ENCODE peak calls at places on chromosomes 2 and 18, in five cellular contexts. One of them, this sample, is unnamed.
A peak's percentile ranks its signal among the peaks of the same experiment; 100 is the strongest.

GRCh38 chr2:237235383-237236095 is 149.8 kb downstream of the COPS8 start:
- DNase-seq in neuronal stem cell: no peak
- DNase-seq in right atrium auricular region: no peak
- DNase-seq in heart left ventricle: peak; percentile 74
- DNase-seq in Caco-2: no peak
- DNase-seq in this sample: no peak

GRCh38 chr2:199160677-199161465 is 296.9 kb downstream of the SATB2 start:
- DNase-seq in Caco-2: no peak
- DNase-seq in heart left ventricle: no peak
- DNase-seq in neuronal stem cell: no peak
- DNase-seq in right atrium auricular region: no peak
- DNase-seq in this sample: peak; percentile 55

GRCh38 chr18:34947711-34948125 is 93.5 kb upstream of the MAPRE2 start:
- DNase-seq in neuronal stem cell: no peak
- DNase-seq in heart left ventricle: no peak
- DNase-seq in Caco-2: no peak
- DNase-seq in right atrium auricular region: no peak
- DNase-seq in this sample: peak; percentile 61

GRCh38 chr2:64212801-64213321 is 68.6 kb upstream of the PELI1 start:
- DNase-seq in neuronal stem cell: no peak
- DNase-seq in Caco-2: no peak
- DNase-seq in right atrium auricular region: no peak
- DNase-seq in heart left ventricle: no peak
- DNase-seq in this sample: peak; percentile 73

GRCh38 chr2:44580875-44581515 is 219.2 kb downstream of the CAMKMT start:
- DNase-seq in neuronal stem cell: no peak
- DNase-seq in heart left ventricle: no peak
- DNase-seq in right atrium auricular region: no peak
- DNase-seq in Caco-2: no peak
- DNase-seq in this sample: no peak

GRCh38 chr18:77749189-77749588 is 499.5 kb downstream of the GALR1 start:
- DNase-seq in neuronal stem cell: no peak
- DNase-seq in Caco-2: no peak
- DNase-seq in heart left ventricle: no peak
- DNase-seq in right atrium auricular region: no peak
- DNase-seq in this sample: no peak

GRCh38 chr18:37567994-37568359 is 2.4 kb upstream of the CELF4 start:
- DNase-seq in neuronal stem cell: no peak
- DNase-seq in heart left ventricle: no peak
- DNase-seq in right atrium auricular region: no peak
- DNase-seq in Caco-2: no peak
- DNase-seq in this sample: no peak

GRCh38 chr2:48129256-48129950 is 223.1 kb upstream of the FBXO11 start:
- DNase-seq in heart left ventricle: no peak
- DNase-seq in right atrium auricular region: no peak
- DNase-seq in neuronal stem cell: no peak
- DNase-seq in Caco-2: no peak
- DNase-seq in this sample: no peak

GRCh38 chr2:48482774-48483173 is 47.2 kb upstream of the STON1 start:
- DNase-seq in heart left ventricle: no peak
- DNase-seq in Caco-2: no peak
- DNase-seq in neuronal stem cell: no peak
- DNase-seq in right atrium auricular region: no peak
- DNase-seq in this sample: peak; percentile 60

GRCh38 chr2:96838345-96839287 is 5.2 kb downstream of the ANKRD23 start:
- DNase-seq in neuronal stem cell: no peak
- DNase-seq in right atrium auricular region: no peak
- DNase-seq in heart left ventricle: no peak
- DNase-seq in Caco-2: no peak
- DNase-seq in this sample: no peak

GRCh38 chr2:160286541-160286940 is 86.5 kb upstream of the ITGB6 start:
- DNase-seq in neuronal stem cell: no peak
- DNase-seq in right atrium auricular region: no peak
- DNase-seq in heart left ventricle: no peak
- DNase-seq in Caco-2: no peak
- DNase-seq in this sample: no peak
- H3K36me3 ChIP-seq in neuronal stem cell: peaks cover 92% of the 10 kb centered on the region
- H3K36me3 ChIP-seq in right atrium auricular region: peaks cover 51% of the 10 kb centered on the region
- H3K36me3 ChIP-seq in heart left ventricle: peaks cover 86% of the 10 kb centered on the region
- H3K36me3 ChIP-seq in Caco-2: no peaks in the 10 kb centered on the region
- H3K36me3 ChIP-seq in this sample: peaks cover 28% of the 10 kb centered on the region

GRCh38 chr2:33184026-33184425 is 237.3 kb downstream of the LTBP1 start:
- DNase-seq in heart left ventricle: no peak
- DNase-seq in Caco-2: no peak
- DNase-seq in neuronal stem cell: no peak
- DNase-seq in right atrium auricular region: no peak
- DNase-seq in this sample: no peak

GRCh38 chr2:33178209-33178608 is 231.5 kb downstream of the LTBP1 start:
- DNase-seq in heart left ventricle: no peak
- DNase-seq in neuronal stem cell: no peak
- DNase-seq in right atrium auricular region: no peak
- DNase-seq in Caco-2: no peak
- DNase-seq in this sample: no peak

GRCh38 chr2:33177627-33178026 is 230.9 kb downstream of the LTBP1 start:
- DNase-seq in Caco-2: no peak
- DNase-seq in right atrium auricular region: no peak
- DNase-seq in heart left ventricle: no peak
- DNase-seq in neuronal stem cell: no peak
- DNase-seq in this sample: no peak

GRCh38 chr2:33181466-33181865 is 234.7 kb downstream of the LTBP1 start:
- DNase-seq in Caco-2: no peak
- DNase-seq in right atrium auricular region: no peak
- DNase-seq in heart left ventricle: no peak
- DNase-seq in neuronal stem cell: no peak
- DNase-seq in this sample: no peak

DNA sequence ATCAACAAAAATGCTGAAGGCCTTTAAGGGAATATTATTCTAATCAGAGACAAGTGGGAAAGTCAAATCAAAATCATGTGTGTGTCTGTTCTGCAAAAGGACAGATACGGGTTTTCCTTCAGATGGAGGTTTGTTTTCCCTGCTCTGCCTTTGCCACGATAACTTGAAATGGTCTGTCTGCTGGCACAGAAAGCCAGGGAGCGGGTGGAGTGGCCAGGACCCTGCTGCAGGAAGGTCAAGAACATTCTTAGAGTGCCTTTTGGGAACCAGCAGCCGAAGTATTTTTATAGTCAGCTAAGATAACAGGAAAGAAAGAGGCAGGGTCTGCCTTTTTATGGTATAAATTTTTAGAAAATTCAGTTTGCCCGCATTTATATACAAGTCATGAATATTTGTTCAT is 234.2 kb downstream of the LTBP1 start:
- DNase-seq in neuronal stem cell: no peak
- DNase-seq in heart left ventricle: no peak
- DNase-seq in right atrium auricular region: no peak
- DNase-seq in Caco-2: no peak
- DNase-seq in this sample: no peak
- H3K36me3 ChIP-seq in neuronal stem cell: no peaks in the 10 kb centered on the region
- H3K36me3 ChIP-seq in heart left ventricle: no peaks in the 10 kb centered on the region
- H3K36me3 ChIP-seq in right atrium auricular region: no peaks in the 10 kb centered on the region
- H3K36me3 ChIP-seq in Caco-2: no peaks in the 10 kb centered on the region
- H3K36me3 ChIP-seq in this sample: peaks cover 5% of the 10 kb centered on the region

GRCh38 chr18:9124824-9125223 is 11.8 kb upstream of the ANKRD12 start:
- DNase-seq in neuronal stem cell: no peak
- DNase-seq in heart left ventricle: no peak
- DNase-seq in Caco-2: no peak
- DNase-seq in right atrium auricular region: no peak
- DNase-seq in this sample: no peak
- H3K36me3 ChIP-seq in neuronal stem cell: peaks cover 98% of the 10 kb centered on the region
- H3K36me3 ChIP-seq in heart left ventricle: peaks cover 97% of the 10 kb centered on the region
- H3K36me3 ChIP-seq in Caco-2: peaks cover 1% of the 10 kb centered on the region
- H3K36me3 ChIP-seq in right atrium auricular region: peaks cover 47% of the 10 kb centered on the region
- H3K36me3 ChIP-seq in this sample: peaks cover 64% of the 10 kb centered on the region

GRCh38 chr2:10650746-10651145 is 39.0 kb downstream of the NOL10 start:
- DNase-seq in right atrium auricular region: no peak
- DNase-seq in Caco-2: no peak
- DNase-seq in heart left ventricle: no peak
- DNase-seq in neuronal stem cell: no peak
- DNase-seq in this sample: no peak

GRCh38 chr2:10646153-10646552 is 43.6 kb downstream of the NOL10 start:
- DNase-seq in right atrium auricular region: no peak
- DNase-seq in heart left ventricle: no peak
- DNase-seq in Caco-2: no peak
- DNase-seq in neuronal stem cell: no peak
- DNase-seq in this sample: no peak

GRCh38 chr2:10647451-10647850 is 42.3 kb downstream of the NOL10 start:
- DNase-seq in heart left ventricle: peak; percentile 23
- DNase-seq in Caco-2: no peak
- DNase-seq in right atrium auricular region: no peak
- DNase-seq in neuronal stem cell: no peak
- DNase-seq in this sample: no peak

DNA sequence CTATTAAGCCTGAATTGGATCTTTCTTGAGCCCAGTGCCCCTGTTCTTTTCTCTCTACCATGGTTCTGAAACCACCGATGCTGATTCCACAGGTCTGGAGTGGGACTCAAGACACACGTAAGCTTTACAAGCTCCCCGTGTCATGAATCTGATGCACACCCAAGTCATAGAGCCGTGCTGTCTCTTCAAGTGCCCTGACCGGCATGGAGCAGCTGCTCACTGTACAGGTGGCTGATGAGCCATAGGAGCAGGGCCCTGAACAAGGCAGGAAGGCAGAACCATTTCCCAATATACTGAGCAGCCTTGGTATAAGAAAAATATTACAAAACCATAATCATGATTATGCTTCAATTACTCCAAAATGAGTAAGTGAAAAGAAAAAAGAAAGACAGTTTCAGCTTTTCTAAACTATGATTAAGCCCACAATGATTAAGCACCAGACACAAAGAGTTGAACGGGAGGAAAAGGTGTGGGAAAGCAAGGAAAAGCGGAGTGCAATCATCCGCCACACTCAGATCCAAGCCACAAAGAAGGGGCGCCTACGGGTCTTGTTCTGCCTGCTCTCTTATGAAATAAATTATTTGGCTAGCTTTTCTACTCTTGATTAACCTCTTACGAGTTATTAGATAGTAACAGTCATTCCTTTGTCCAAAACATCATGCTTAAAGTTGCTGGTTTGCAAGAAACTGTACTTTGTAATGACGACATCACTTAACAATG is 41.7 kb downstream of the NOL10 start:
- DNase-seq in heart left ventricle: no peak
- DNase-seq in neuronal stem cell: no peak
- DNase-seq in right atrium auricular region: no peak
- DNase-seq in Caco-2: no peak
- DNase-seq in this sample: no peak
- H3K36me3 ChIP-seq in heart left ventricle: peaks cover 88% of the 10 kb centered on the region
- H3K36me3 ChIP-seq in neuronal stem cell: peaks cover 84% of the 10 kb centered on the region
- H3K36me3 ChIP-seq in right atrium auricular region: peaks cover 42% of the 10 kb centered on the region
- H3K36me3 ChIP-seq in Caco-2: peaks cover 3% of the 10 kb centered on the region
- H3K36me3 ChIP-seq in this sample: peaks cover 16% of the 10 kb centered on the region

GRCh38 chr2:27446057-27446456 is 3.9 kb downstream of the KRTCAP3 start:
- DNase-seq in neuronal stem cell: no peak
- DNase-seq in heart left ventricle: no peak
- DNase-seq in Caco-2: peak; percentile 54
- DNase-seq in right atrium auricular region: no peak
- DNase-seq in this sample: no peak

GRCh38 chr2:27445615-27446014 is 3.4 kb downstream of the KRTCAP3 start:
- DNase-seq in right atrium auricular region: no peak
- DNase-seq in Caco-2: no peak
- DNase-seq in neuronal stem cell: no peak
- DNase-seq in heart left ventricle: no peak
- DNase-seq in this sample: no peak

GRCh38 chr2:27442282-27442980 is at the start of gene KRTCAP3:
- DNase-seq in heart left ventricle: no peak
- DNase-seq in neuronal stem cell: peak; percentile 51
- DNase-seq in Caco-2: peak; percentile 89
- DNase-seq in right atrium auricular region: no peak
- DNase-seq in this sample: peak; percentile 66

GRCh38 chr2:27442981-27443323 is 771 bp downstream of the KRTCAP3 start:
- DNase-seq in neuronal stem cell: no peak
- DNase-seq in heart left ventricle: no peak
- DNase-seq in right atrium auricular region: no peak
- DNase-seq in Caco-2: no peak
- DNase-seq in this sample: no peak

DNA sequence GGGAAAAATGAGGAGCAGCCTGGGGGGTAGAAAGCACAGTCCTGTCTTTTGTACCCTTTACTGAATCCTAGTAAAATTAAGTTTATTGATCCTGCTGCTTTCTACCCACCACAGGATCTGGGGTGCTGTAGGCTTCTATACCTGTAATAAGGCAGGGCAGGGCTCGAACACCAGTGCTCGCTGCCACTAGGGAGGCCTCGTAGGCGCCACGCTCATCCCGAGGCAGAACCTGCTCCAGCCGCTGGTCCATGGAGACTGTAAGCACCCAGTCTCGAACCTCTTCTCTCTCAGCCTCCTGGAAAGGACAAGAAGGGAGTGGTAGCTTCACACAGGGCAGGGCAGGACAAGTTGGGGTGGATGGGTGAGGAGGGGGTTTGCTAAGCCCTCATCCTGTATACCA is 3.0 kb downstream of the KRTCAP3 start:
- DNase-seq in right atrium auricular region: no peak
- DNase-seq in neuronal stem cell: no peak
- DNase-seq in heart left ventricle: no peak
- DNase-seq in Caco-2: no peak
- DNase-seq in this sample: no peak
- H3K36me3 ChIP-seq in right atrium auricular region: peaks cover 49% of the 10 kb centered on the region
- H3K36me3 ChIP-seq in neuronal stem cell: peaks cover 83% of the 10 kb centered on the region
- H3K36me3 ChIP-seq in heart left ventricle: peaks cover 77% of the 10 kb centered on the region
- H3K36me3 ChIP-seq in Caco-2: no peaks in the 10 kb centered on the region
- H3K36me3 ChIP-seq in this sample: peaks cover 31% of the 10 kb centered on the region